ENCODE peak calls at places on chromosomes 1 and 21, in four cellular contexts. One of them, this sample, is unnamed.

GRCh38 chr1:21716169-21716568 is 47.0 kb upstream of the RAP1GAP start:
- DNase-seq in NCI-H446: no peak
- DNase-seq in amniotic stem cell: no peak
- DNase-seq in germinal center: no peak
- DNase-seq in this sample: no peak

GRCh38 chr1:22447581-22448215 is 4.0 kb upstream of the ZBTB40 start:
- DNase-seq in NCI-H446: peak; percentile 36
- DNase-seq in amniotic stem cell: peak; percentile 48
- DNase-seq in germinal center: no peak
- DNase-seq in this sample: no peak

GRCh38 chr1:16979475-16980327 is 719 bp downstream of the MFAP2 start:
- DNase-seq in NCI-H446: no peak
- DNase-seq in amniotic stem cell: no peak
- DNase-seq in germinal center: no peak
- DNase-seq in this sample: peak; percentile 22

GRCh38 chr1:175033931-175034330 is 10.7 kb upstream of the MRPS14 start:
- DNase-seq in NCI-H446: no peak
- DNase-seq in amniotic stem cell: no peak
- DNase-seq in germinal center: no peak
- DNase-seq in this sample: no peak

GRCh38 chr1:107529511-107530149 is 388.8 kb downstream of the NTNG1 start:
- DNase-seq in NCI-H446: peak; percentile 96
- DNase-seq in amniotic stem cell: peak; percentile 35
- DNase-seq in germinal center: peak; percentile 65
- DNase-seq in this sample: peak; percentile 50

GRCh38 chr1:218705911-218706893 is 361.1 kb downstream of the TGFB2 start:
- DNase-seq in NCI-H446: no peak
- DNase-seq in amniotic stem cell: no peak
- DNase-seq in germinal center: no peak
- DNase-seq in this sample: no peak

GRCh38 chr1:203669739-203670138 is 43.1 kb downstream of the ATP2B4 start:
- DNase-seq in NCI-H446: no peak
- DNase-seq in amniotic stem cell: no peak
- DNase-seq in germinal center: no peak
- DNase-seq in this sample: no peak

GRCh38 chr1:182169203-182169602 is 107.7 kb upstream of the ZNF648 start:
- DNase-seq in NCI-H446: no peak
- DNase-seq in amniotic stem cell: no peak
- DNase-seq in germinal center: no peak
- DNase-seq in this sample: peak; percentile 77

GRCh38 chr1:168320805-168321577 is 40.3 kb downstream of the TBX19 start:
- DNase-seq in NCI-H446: no peak
- DNase-seq in amniotic stem cell: peak; percentile 90
- DNase-seq in germinal center: no peak
- DNase-seq in this sample: no peak

GRCh38 chr21:21715286-21715969 is 717.2 kb downstream of the NCAM2 start:
- DNase-seq in NCI-H446: no peak
- DNase-seq in amniotic stem cell: peak; percentile 45
- DNase-seq in germinal center: no peak
- DNase-seq in this sample: no peak

GRCh38 chr1:3799976-3800685 is 3.8 kb upstream of the LRRC47 start:
- DNase-seq in NCI-H446: no peak
- DNase-seq in amniotic stem cell: no peak
- DNase-seq in germinal center: no peak
- DNase-seq in this sample: no peak

GRCh38 chr1:56452027-56453011 is 127.0 kb downstream of the PLPP3 start:
- DNase-seq in NCI-H446: peak; percentile 37
- DNase-seq in amniotic stem cell: no peak
- DNase-seq in germinal center: no peak
- DNase-seq in this sample: no peak

GRCh38 chr1:53278294-53278693 is 40.0 kb upstream of the MAGOH start:
- DNase-seq in NCI-H446: peak; percentile 65
- DNase-seq in amniotic stem cell: no peak
- DNase-seq in germinal center: peak; percentile 85
- DNase-seq in this sample: peak; percentile 46

GRCh38 chr1:55931272-55931940 is 648.0 kb downstream of the PLPP3 start:
- DNase-seq in NCI-H446: peak; percentile 83
- DNase-seq in amniotic stem cell: no peak
- DNase-seq in germinal center: no peak
- DNase-seq in this sample: no peak

GRCh38 chr1:2088434-2088833 is 38.2 kb downstream of the PRKCZ start:
- DNase-seq in NCI-H446: no peak
- DNase-seq in amniotic stem cell: peak; percentile 15
- DNase-seq in germinal center: no peak
- DNase-seq in this sample: no peak

GRCh38 chr1:96598416-96599168 is 123.0 kb upstream of the PTBP2 start:
- DNase-seq in NCI-H446: no peak
- DNase-seq in amniotic stem cell: no peak
- DNase-seq in germinal center: no peak
- DNase-seq in this sample: no peak

GRCh38 chr1:18927082-18927653 is 24.8 kb upstream of the ALDH4A1 start:
- DNase-seq in NCI-H446: no peak
- DNase-seq in amniotic stem cell: no peak
- DNase-seq in germinal center: peak; percentile 63
- DNase-seq in this sample: no peak

GRCh38 chr1:21497466-21498061 is 11.7 kb upstream of the ALPL start:
- DNase-seq in NCI-H446: no peak
- DNase-seq in amniotic stem cell: no peak
- DNase-seq in germinal center: no peak
- DNase-seq in this sample: no peak

GRCh38 chr1:68198752-68199151 is 33.6 kb downstream of the WLS start:
- DNase-seq in NCI-H446: no peak
- DNase-seq in amniotic stem cell: no peak
- DNase-seq in germinal center: no peak
- DNase-seq in this sample: no peak

GRCh38 chr1:42815938-42816599 is 853 bp upstream of the ERMAP start:
- DNase-seq in NCI-H446: no peak
- DNase-seq in amniotic stem cell: no peak
- DNase-seq in germinal center: no peak
- DNase-seq in this sample: peak; percentile 34

GRCh38 chr1:212458817-212459216 is 26.1 kb downstream of the NENF start:
- DNase-seq in NCI-H446: no peak
- DNase-seq in amniotic stem cell: no peak
- DNase-seq in germinal center: peak; percentile 36
- DNase-seq in this sample: peak; percentile 30

GRCh38 chr1:109573785-109574184 is 25.4 kb downstream of the GNAI3 start:
- DNase-seq in NCI-H446: no peak
- DNase-seq in amniotic stem cell: no peak
- DNase-seq in germinal center: no peak
- DNase-seq in this sample: peak; percentile 9

GRCh38 chr1:155202198-155202597 is 5.5 kb downstream of the THBS3 start:
- DNase-seq in NCI-H446: no peak
- DNase-seq in amniotic stem cell: no peak
- DNase-seq in germinal center: no peak
- DNase-seq in this sample: no peak

GRCh38 chr1:209246660-209247059 is 336.9 kb upstream of the CAMK1G start:
- DNase-seq in NCI-H446: no peak
- DNase-seq in amniotic stem cell: no peak
- DNase-seq in germinal center: no peak
- DNase-seq in this sample: no peak

GRCh38 chr1:147569587-147570241 is 28.4 kb downstream of the BCL9 start:
- DNase-seq in NCI-H446: no peak
- DNase-seq in amniotic stem cell: no peak
- DNase-seq in germinal center: no peak
- DNase-seq in this sample: no peak

GRCh38 chr1:31127266-31127665 is 61.7 kb upstream of the PUM1 start:
- DNase-seq in NCI-H446: no peak
- DNase-seq in amniotic stem cell: peak; percentile 59
- DNase-seq in germinal center: no peak
- DNase-seq in this sample: no peak

GRCh38 chr1:5379176-5379759 is 613.0 kb downstream of the NPHP4 start:
- DNase-seq in NCI-H446: no peak
- DNase-seq in amniotic stem cell: no peak
- DNase-seq in germinal center: no peak
- DNase-seq in this sample: no peak

GRCh38 chr1:246032984-246033383 is 474.1 kb downstream of the SMYD3 start:
- DNase-seq in NCI-H446: no peak
- DNase-seq in amniotic stem cell: no peak
- DNase-seq in germinal center: no peak
- DNase-seq in this sample: no peak

GRCh38 chr1:221078260-221078965 is 199.2 kb downstream of the HLX start:
- DNase-seq in NCI-H446: no peak
- DNase-seq in amniotic stem cell: no peak
- DNase-seq in germinal center: no peak
- DNase-seq in this sample: no peak

GRCh38 chr1:14849038-14849437 is 250.6 kb downstream of the KAZN start:
- DNase-seq in NCI-H446: no peak
- DNase-seq in amniotic stem cell: no peak
- DNase-seq in germinal center: no peak
- DNase-seq in this sample: no peak

GRCh38 chr1:92326681-92327080 is 27.8 kb downstream of the RPAP2 start:
- DNase-seq in NCI-H446: no peak
- DNase-seq in amniotic stem cell: no peak
- DNase-seq in germinal center: no peak
- DNase-seq in this sample: no peak

GRCh38 chr1:223156343-223156742 is 13.3 kb upstream of the TLR5 start:
- DNase-seq in NCI-H446: no peak
- DNase-seq in amniotic stem cell: no peak
- DNase-seq in germinal center: no peak
- DNase-seq in this sample: no peak

GRCh38 chr1:149929847-149930246 is 2.2 kb upstream of the SF3B4 start:
- DNase-seq in NCI-H446: no peak
- DNase-seq in amniotic stem cell: no peak
- DNase-seq in germinal center: no peak
- DNase-seq in this sample: no peak

GRCh38 chr1:64087768-64088167 is 115.7 kb upstream of the UBE2U start:
- DNase-seq in NCI-H446: no peak
- DNase-seq in amniotic stem cell: peak; percentile 69
- DNase-seq in germinal center: no peak
- DNase-seq in this sample: no peak

This sample was measured in NB4.